ENCODE peak calls at places on chromosomes 11 and 22, in nine cellular contexts. One of them, this sample, is unnamed.

GRCh38 chr22:47138898-47139789 is 376.7 kb downstream of the TBC1D22A start:
- DNase-seq in CD8-positive, alpha-beta T cell: no peak
- DNase-seq in nucleus accumbens: no peak
- DNase-seq in neural crest cell: no peak
- DNase-seq in NCI-H226: no peak
- DNase-seq in hippocampal formation: no peak
- DNase-seq in stomach: no peak
- DNase-seq in M059J: no peak
- DNase-seq in NCI-H774: no peak
- DNase-seq in this sample: no peak

GRCh38 chr22:31561238-31561887 is 65.0 kb downstream of the SFI1 start:
- DNase-seq in NCI-H226: peak; percentile 35
- DNase-seq in stomach: peak; percentile 83
- DNase-seq in nucleus accumbens: peak; percentile 18
- DNase-seq in NCI-H774: peak; percentile 66
- DNase-seq in hippocampal formation: peak; percentile 53
- DNase-seq in CD8-positive, alpha-beta T cell: no peak
- DNase-seq in M059J: peak; percentile 68
- DNase-seq in neural crest cell: peak; percentile 54
- DNase-seq in this sample: no peak

GRCh38 chr22:28899199-28899853 is 16.0 kb downstream of the ZNRF3 start:
- DNase-seq in hippocampal formation: no peak
- DNase-seq in stomach: no peak
- DNase-seq in neural crest cell: no peak
- DNase-seq in NCI-H226: no peak
- DNase-seq in nucleus accumbens: no peak
- DNase-seq in CD8-positive, alpha-beta T cell: peak; percentile 61
- DNase-seq in NCI-H774: no peak
- DNase-seq in M059J: peak; percentile 90
- DNase-seq in this sample: no peak

GRCh38 chr11:56624661-56625110 is 10.0 kb upstream of the OR5M1 start:
- DNase-seq in nucleus accumbens: no peak
- DNase-seq in M059J: peak; percentile 73
- DNase-seq in CD8-positive, alpha-beta T cell: no peak
- DNase-seq in NCI-H226: peak; percentile 26
- DNase-seq in hippocampal formation: no peak
- DNase-seq in stomach: no peak
- DNase-seq in NCI-H774: no peak
- DNase-seq in neural crest cell: no peak
- DNase-seq in this sample: no peak

GRCh38 chr11:56545531-56545930 is 2.5 kb upstream of the OR5M11 start:
- DNase-seq in nucleus accumbens: no peak
- DNase-seq in stomach: no peak
- DNase-seq in NCI-H774: no peak
- DNase-seq in neural crest cell: no peak
- DNase-seq in hippocampal formation: no peak
- DNase-seq in M059J: no peak
- DNase-seq in CD8-positive, alpha-beta T cell: no peak
- DNase-seq in NCI-H226: no peak
- DNase-seq in this sample: no peak

GRCh38 chr11:65558785-65559509 is 788 bp upstream of the LTBP3 start:
- DNase-seq in M059J: peak; percentile 50
- DNase-seq in hippocampal formation: peak; percentile 71
- DNase-seq in stomach: peak; percentile 44
- DNase-seq in neural crest cell: no peak
- DNase-seq in NCI-H774: no peak
- DNase-seq in NCI-H226: peak; percentile 43
- DNase-seq in CD8-positive, alpha-beta T cell: no peak
- DNase-seq in nucleus accumbens: peak; percentile 56
- DNase-seq in this sample: no peak

GRCh38 chr11:6196396-6196795 is 2.6 kb upstream of the OR52W1 start:
- DNase-seq in nucleus accumbens: no peak
- DNase-seq in stomach: no peak
- DNase-seq in CD8-positive, alpha-beta T cell: no peak
- DNase-seq in M059J: no peak
- DNase-seq in NCI-H226: no peak
- DNase-seq in neural crest cell: no peak
- DNase-seq in NCI-H774: no peak
- DNase-seq in hippocampal formation: no peak
- DNase-seq in this sample: no peak

GRCh38 chr11:76560219-76560618 is 110.3 kb downstream of the LRRC32 start:
- DNase-seq in NCI-H774: no peak
- DNase-seq in hippocampal formation: no peak
- DNase-seq in M059J: peak; percentile 52
- DNase-seq in CD8-positive, alpha-beta T cell: no peak
- DNase-seq in stomach: no peak
- DNase-seq in neural crest cell: no peak
- DNase-seq in nucleus accumbens: no peak
- DNase-seq in NCI-H226: no peak
- DNase-seq in this sample: no peak

GRCh38 chr11:95301497-95301896 is 70.5 kb upstream of the SESN3 start:
- DNase-seq in M059J: no peak
- DNase-seq in hippocampal formation: no peak
- DNase-seq in stomach: peak; percentile 30
- DNase-seq in NCI-H774: no peak
- DNase-seq in neural crest cell: no peak
- DNase-seq in CD8-positive, alpha-beta T cell: no peak
- DNase-seq in NCI-H226: peak; percentile 46
- DNase-seq in nucleus accumbens: no peak
- DNase-seq in this sample: no peak